ENCODE peak calls at places on chromosome 15, in eight cellular contexts. One of them, this sample, is unnamed.

GRCh38 chr15:83158393-83158792 is 49.2 kb downstream of the HDGFL3 start:
- DNase-seq in adrenal gland: no peak
- DNase-seq in B cell: no peak
- DNase-seq in body of pancreas: no peak
- DNase-seq in GM04504: peak; percentile 5
- DNase-seq in NCI-H1105 treated with DMSO at 0.1 percent for 48 hours: no peak
- DNase-seq in sigmoid colon: no peak
- DNase-seq in SHP77 treated with DMSO at 0.1 percent for 48 hours: no peak
- DNase-seq in this sample: peak; percentile 21

GRCh38 chr15:46091860-46092450 is 457.1 kb downstream of the SQOR start:
- DNase-seq in adrenal gland: peak; percentile 36
- DNase-seq in B cell: no peak
- DNase-seq in body of pancreas: peak; percentile 54
- DNase-seq in GM04504: no peak
- DNase-seq in NCI-H1105 treated with DMSO at 0.1 percent for 48 hours: peak; percentile 38
- DNase-seq in sigmoid colon: no peak
- DNase-seq in SHP77 treated with DMSO at 0.1 percent for 48 hours: peak; percentile 35
- DNase-seq in this sample: no peak

GRCh38 chr15:35142578-35142977 is 57.5 kb upstream of the NANOGP8 start:
- DNase-seq in adrenal gland: no peak
- DNase-seq in B cell: no peak
- DNase-seq in body of pancreas: no peak
- DNase-seq in GM04504: no peak
- DNase-seq in NCI-H1105 treated with DMSO at 0.1 percent for 48 hours: no peak
- DNase-seq in sigmoid colon: no peak
- DNase-seq in SHP77 treated with DMSO at 0.1 percent for 48 hours: no peak
- DNase-seq in this sample: no peak

GRCh38 chr15:56176996-56177395 is 66.7 kb downstream of the RFX7 start:
- DNase-seq in adrenal gland: no peak
- DNase-seq in B cell: no peak
- DNase-seq in body of pancreas: no peak
- DNase-seq in GM04504: no peak
- DNase-seq in NCI-H1105 treated with DMSO at 0.1 percent for 48 hours: no peak
- DNase-seq in sigmoid colon: no peak
- DNase-seq in SHP77 treated with DMSO at 0.1 percent for 48 hours: no peak
- DNase-seq in this sample: no peak

GRCh38 chr15:99343836-99344551 is 92.7 kb downstream of the LRRC28 start:
- DNase-seq in adrenal gland: no peak
- DNase-seq in B cell: peak; percentile 33
- DNase-seq in body of pancreas: peak; percentile 8
- DNase-seq in GM04504: no peak
- DNase-seq in NCI-H1105 treated with DMSO at 0.1 percent for 48 hours: peak; percentile 5
- DNase-seq in sigmoid colon: no peak
- DNase-seq in SHP77 treated with DMSO at 0.1 percent for 48 hours: no peak
- DNase-seq in this sample: no peak

GRCh38 chr15:75030023-75030413 is 6.6 kb downstream of the PPCDC start:
- DNase-seq in adrenal gland: peak; percentile 53
- DNase-seq in B cell: no peak
- DNase-seq in body of pancreas: no peak
- DNase-seq in GM04504: peak; percentile 14
- DNase-seq in NCI-H1105 treated with DMSO at 0.1 percent for 48 hours: no peak
- DNase-seq in sigmoid colon: no peak
- DNase-seq in SHP77 treated with DMSO at 0.1 percent for 48 hours: no peak
- DNase-seq in this sample: no peak

GRCh38 chr15:42374810-42375209 is 15.5 kb downstream of the CAPN3 start:
- DNase-seq in adrenal gland: no peak
- DNase-seq in B cell: no peak
- DNase-seq in body of pancreas: no peak
- DNase-seq in GM04504: no peak
- DNase-seq in NCI-H1105 treated with DMSO at 0.1 percent for 48 hours: no peak
- DNase-seq in sigmoid colon: no peak
- DNase-seq in SHP77 treated with DMSO at 0.1 percent for 48 hours: no peak
- DNase-seq in this sample: no peak

GRCh38 chr15:74892313-74892712 is 2.5 kb downstream of the MPI start:
- DNase-seq in adrenal gland: no peak
- DNase-seq in B cell: no peak
- DNase-seq in body of pancreas: peak; percentile 77
- DNase-seq in GM04504: no peak
- DNase-seq in NCI-H1105 treated with DMSO at 0.1 percent for 48 hours: no peak
- DNase-seq in sigmoid colon: no peak
- DNase-seq in SHP77 treated with DMSO at 0.1 percent for 48 hours: no peak
- DNase-seq in this sample: no peak

GRCh38 chr15:63826513-63826912 is 7.2 kb downstream of the HERC1 start:
- DNase-seq in adrenal gland: no peak
- DNase-seq in B cell: no peak
- DNase-seq in body of pancreas: peak; percentile 34
- DNase-seq in GM04504: no peak
- DNase-seq in NCI-H1105 treated with DMSO at 0.1 percent for 48 hours: no peak
- DNase-seq in sigmoid colon: no peak
- DNase-seq in SHP77 treated with DMSO at 0.1 percent for 48 hours: no peak
- DNase-seq in this sample: no peak

GRCh38 chr15:85006201-85006600 is 24.5 kb downstream of the PDE8A start:
- DNase-seq in adrenal gland: no peak
- DNase-seq in B cell: no peak
- DNase-seq in body of pancreas: no peak
- DNase-seq in GM04504: no peak
- DNase-seq in NCI-H1105 treated with DMSO at 0.1 percent for 48 hours: no peak
- DNase-seq in sigmoid colon: no peak
- DNase-seq in SHP77 treated with DMSO at 0.1 percent for 48 hours: no peak
- DNase-seq in this sample: no peak

GRCh38 chr15:43531018-43531667 is 13.7 kb downstream of the MAP1A start:
- DNase-seq in adrenal gland: no peak
- DNase-seq in B cell: peak; percentile 6
- DNase-seq in body of pancreas: no peak
- DNase-seq in GM04504: no peak
- DNase-seq in NCI-H1105 treated with DMSO at 0.1 percent for 48 hours: no peak
- DNase-seq in sigmoid colon: peak; percentile 60
- DNase-seq in SHP77 treated with DMSO at 0.1 percent for 48 hours: no peak
- DNase-seq in this sample: no peak

GRCh38 chr15:50740955-50741354 is 24.6 kb downstream of the SPPL2A start:
- DNase-seq in adrenal gland: no peak
- DNase-seq in B cell: no peak
- DNase-seq in body of pancreas: no peak
- DNase-seq in GM04504: no peak
- DNase-seq in NCI-H1105 treated with DMSO at 0.1 percent for 48 hours: no peak
- DNase-seq in sigmoid colon: no peak
- DNase-seq in SHP77 treated with DMSO at 0.1 percent for 48 hours: no peak
- DNase-seq in this sample: no peak

GRCh38 chr15:79970921-79971434 is at the start of gene BCL2A1:
- DNase-seq in adrenal gland: no peak
- DNase-seq in B cell: peak; percentile 44
- DNase-seq in body of pancreas: no peak
- DNase-seq in GM04504: peak; percentile 55
- DNase-seq in NCI-H1105 treated with DMSO at 0.1 percent for 48 hours: no peak
- DNase-seq in sigmoid colon: no peak
- DNase-seq in SHP77 treated with DMSO at 0.1 percent for 48 hours: no peak
- DNase-seq in this sample: peak; percentile 87

GRCh38 chr15:85750319-85750806 is 44.4 kb downstream of the KLHL25 start:
- DNase-seq in adrenal gland: no peak
- DNase-seq in B cell: no peak
- DNase-seq in body of pancreas: no peak
- DNase-seq in GM04504: no peak
- DNase-seq in NCI-H1105 treated with DMSO at 0.1 percent for 48 hours: no peak
- DNase-seq in sigmoid colon: peak; percentile 90
- DNase-seq in SHP77 treated with DMSO at 0.1 percent for 48 hours: no peak
- DNase-seq in this sample: peak; percentile 54

GRCh38 chr15:40029979-40030893 is 8.7 kb downstream of the SRP14 start:
- DNase-seq in adrenal gland: no peak
- DNase-seq in B cell: no peak
- DNase-seq in body of pancreas: peak; percentile 59
- DNase-seq in GM04504: no peak
- DNase-seq in NCI-H1105 treated with DMSO at 0.1 percent for 48 hours: no peak
- DNase-seq in sigmoid colon: no peak
- DNase-seq in SHP77 treated with DMSO at 0.1 percent for 48 hours: no peak
- DNase-seq in this sample: no peak

GRCh38 chr15:26891448-26891881 is 24.6 kb downstream of the GABRA5 start:
- DNase-seq in adrenal gland: peak; percentile 68
- DNase-seq in B cell: peak; percentile 19
- DNase-seq in body of pancreas: peak; percentile 65
- DNase-seq in GM04504: peak; percentile 17
- DNase-seq in NCI-H1105 treated with DMSO at 0.1 percent for 48 hours: peak; percentile 35
- DNase-seq in sigmoid colon: no peak
- DNase-seq in SHP77 treated with DMSO at 0.1 percent for 48 hours: peak; percentile 56
- DNase-seq in this sample: peak; percentile 31

GRCh38 chr15:70559840-70560239 is 203.5 kb downstream of the UACA start:
- DNase-seq in adrenal gland: no peak
- DNase-seq in B cell: no peak
- DNase-seq in body of pancreas: no peak
- DNase-seq in GM04504: no peak
- DNase-seq in NCI-H1105 treated with DMSO at 0.1 percent for 48 hours: no peak
- DNase-seq in sigmoid colon: peak; percentile 46
- DNase-seq in SHP77 treated with DMSO at 0.1 percent for 48 hours: no peak
- DNase-seq in this sample: no peak

GRCh38 chr15:100256096-100256984 is 85.4 kb downstream of the ADAMTS17 start:
- DNase-seq in adrenal gland: peak; percentile 9
- DNase-seq in B cell: no peak
- DNase-seq in body of pancreas: no peak
- DNase-seq in GM04504: no peak
- DNase-seq in NCI-H1105 treated with DMSO at 0.1 percent for 48 hours: no peak
- DNase-seq in sigmoid colon: no peak
- DNase-seq in SHP77 treated with DMSO at 0.1 percent for 48 hours: no peak
- DNase-seq in this sample: no peak